ENCODE peak calls at places on chromosome 10, in nine cellular contexts. P is activated gamma-delta T cell treated with Interleukin-2 at 50 U/mL for 16 hours; M is choroid plexus epithelial cell; C is stromal cell of bone marrow; R is CD8-positive, alpha-beta memory T cell; H is NCI-H748 treated with DMSO at 0.1 percent for 48 hours; B is NCI-H2171 treated with DMSO at 0.1 percent for 48 hours; D is tibial artery; E is activated CD4-positive, alpha-beta T cell treated with anti-CD3 and anti-CD28 coated beads, Interleukin-2, amount 50 U/mL, for 24 hours. L is an unnamed sample.

GRCh38 chr10:132199268-132199853 is 12.6 kb downstream of the DPYSL4 start:
- DNase-seq in H (no peak), E (no peak), C (no peak), M (no peak), D (no peak), R (peak; percentile 37), B (no peak), P (no peak), L (no peak)

GRCh38 chr10:62582804-62583208 is 208.6 kb downstream of the ZNF365 start:
- DNase-seq in P (no peak), R (no peak), M (peak; percentile 98), H (no peak), E (no peak), C (peak; percentile 97), D (peak; percentile 87), B (no peak), L (peak; percentile 97)

GRCh38 chr10:119333146-119333792 is 125.9 kb downstream of the GRK5 start:
- DNase-seq in P (peak; percentile 63), M (peak; percentile 40), B (peak; percentile 68), E (peak; percentile 58), H (no peak), R (peak; percentile 66), C (no peak), D (no peak), L (no peak)

GRCh38 chr10:56370217-56371113 is 9.4 kb upstream of the ZWINT start:
- DNase-seq in M (no peak), B (no peak), C (no peak), D (no peak), E (no peak), H (no peak), R (no peak), P (no peak), L (no peak)

GRCh38 chr10:13613519-13613918 is 26.8 kb downstream of the PRPF18 start:
- DNase-seq in D (no peak), E (no peak), B (peak; percentile 42), C (peak; percentile 35), R (no peak), H (no peak), M (peak; percentile 79), P (no peak), L (peak; percentile 20)

GRCh38 chr10:9012312-9012711 is 957.8 kb downstream of the GATA3 start:
- DNase-seq in E (no peak), B (no peak), H (no peak), P (no peak), D (no peak), C (peak; percentile 41), M (peak; percentile 54), R (no peak), L (peak; percentile 34)

GRCh38 chr10:88415533-88416130 is 167.5 kb downstream of the RNLS start:
- DNase-seq in H (no peak), P (no peak), R (no peak), B (no peak), C (no peak), E (no peak), M (no peak), D (no peak), L (no peak)

GRCh38 chr10:24851595-24851994 is 100.8 kb downstream of the PRTFDC1 start:
- DNase-seq in P (no peak), R (no peak), E (no peak), M (peak; percentile 89), C (no peak), B (no peak), H (peak; percentile 71), D (no peak), L (no peak)

GRCh38 chr10:75211007-75211735 is 575 bp downstream of the VDAC2 start:
- DNase-seq in P (peak; percentile 8), B (no peak), C (no peak), R (no peak), M (peak; percentile 69), E (peak; percentile 29), H (no peak), D (no peak), L (no peak)

GRCh38 chr10:19788075-19788686 is 28.1 kb upstream of the PLXDC2 start:
- DNase-seq in C (peak; percentile 28), R (no peak), D (peak; percentile 47), E (no peak), B (peak; percentile 0), H (no peak), P (no peak), M (peak; percentile 89), L (peak; percentile 43)

GRCh38 chr10:89414146-89414878 is at the start of gene IFIT5:
- DNase-seq in H (peak; percentile 35), M (peak; percentile 82), D (peak; percentile 73), C (peak; percentile 40), P (peak; percentile 55), R (peak; percentile 82), B (peak; percentile 71), E (peak; percentile 39), L (no peak)

GRCh38 chr10:77479586-77479985 is 158.0 kb downstream of the KCNMA1 start:
- DNase-seq in R (no peak), H (no peak), M (no peak), B (no peak), C (no peak), E (no peak), P (no peak), D (no peak), L (no peak)

GRCh38 chr10:17454181-17454800 is at the start of gene ST8SIA6:
- DNase-seq in P (peak; percentile 31), R (peak; percentile 61), H (no peak), C (peak; percentile 17), B (no peak), D (no peak), E (no peak), M (peak; percentile 56), L (no peak)

GRCh38 chr10:2196272-2196671 is 458.9 kb upstream of the ADARB2 start:
- DNase-seq in R (no peak), D (no peak), B (no peak), H (no peak), M (no peak), C (no peak), E (no peak), P (no peak), L (no peak)

GRCh38 chr10:28331821-28332220 is 29.0 kb upstream of the MPP7 start:
- DNase-seq in C (peak; percentile 80), E (no peak), B (no peak), D (no peak), R (no peak), P (no peak), H (no peak), M (peak; percentile 76), L (peak; percentile 93)

GRCh38 chr10:120423350-120424197 is 33.5 kb upstream of the PLPP4 start:
- DNase-seq in R (no peak), E (no peak), B (peak; percentile 54), C (no peak), H (peak; percentile 1), M (peak; percentile 81), D (no peak), P (no peak), L (peak; percentile 83)

GRCh38 chr10:33463011-33463410 is 128.5 kb upstream of the NRP1 start:
- DNase-seq in P (no peak), D (peak; percentile 41), M (no peak), E (no peak), H (no peak), C (no peak), R (no peak), B (no peak), L (no peak)

GRCh38 chr10:113268186-113268585 is 284.7 kb upstream of the HABP2 start:
- DNase-seq in D (no peak), R (no peak), B (no peak), P (no peak), M (no peak), H (no peak), E (no peak), C (peak; percentile 7), L (no peak)

GRCh38 chr10:17758200-17758599 is 6.2 kb downstream of the TMEM236 start:
- DNase-seq in C (no peak), R (no peak), M (peak; percentile 21), E (no peak), B (no peak), D (no peak), H (no peak), P (no peak), L (no peak)

GRCh38 chr10:68879628-68880027 is 21.5 kb upstream of the DDX50 start:
- DNase-seq in D (no peak), B (no peak), H (no peak), M (no peak), C (no peak), E (no peak), R (no peak), P (no peak), L (no peak)

GRCh38 chr10:11046766-11047165 is 29.1 kb downstream of the CELF2 start:
- DNase-seq in C (no peak), R (no peak), B (no peak), E (no peak), H (no peak), P (no peak), M (no peak), D (no peak), L (no peak)

GRCh38 chr10:69106900-69107511 is 17.0 kb upstream of the VPS26A start:
- DNase-seq in P (no peak), C (no peak), M (no peak), R (no peak), B (no peak), H (no peak), D (no peak), E (no peak), L (no peak)

GRCh38 chr10:71212249-71213126 is at the start of gene UNC5B:
- DNase-seq in D (peak; percentile 88), R (peak; percentile 55), B (peak; percentile 75), H (peak; percentile 62), P (peak; percentile 40), M (peak; percentile 90), C (peak; percentile 86), E (peak; percentile 48), L (no peak)

L was measured in non-pigmented ciliary epithelial cell.